ENCODE peak calls at places on chromosomes 6 and 20, in four cellular contexts. A is spleen, E is ovary, U is AG04450. K is an unnamed sample. For H3K9me3, the result is how much of the 10 kb centered on the place peaks cover.

GRCh38 chr6:66340736-66341135 is 633.7 kb upstream of the EYS start:
- DNase-seq in A (no peak), E (no peak), U (no peak), K (no peak)

GRCh38 chr6:27720607-27721580 is 191.3 kb downstream of the OR2B2 start:
- DNase-seq in A (no peak), E (no peak), U (no peak), K (no peak)

GRCh38 chr6:15421945-15422733 is 176.3 kb downstream of the JARID2 start:
- DNase-seq in A (no peak), E (no peak), U (no peak), K (no peak)

GRCh38 chr6:14542670-14543366 is 425.2 kb downstream of the CD83 start:
- DNase-seq in A (peak), E (no peak), U (peak), K (no peak)

GRCh38 chr20:51444472-51444871 is 98.0 kb downstream of the NFATC2 start:
- DNase-seq in A (peak), E (no peak), U (no peak), K (no peak)

GRCh38 chr6:33008944-33009861 is at the start of gene HLA-DOA:
- DNase-seq in A (peak), E (no peak), U (no peak), K (no peak)

GRCh38 chr6:39366875-39367618 is 44.5 kb upstream of the KCNK16 start:
- DNase-seq in A (no peak), E (no peak), U (no peak), K (no peak)

GRCh38 chr6:97866616-97867015 is 583.6 kb upstream of the MMS22L start:
- DNase-seq in A (no peak), E (no peak), U (no peak), K (no peak)

GRCh38 chr6:150967910-150968309 is 102.4 kb downstream of the MTHFD1L start:
- DNase-seq in A (no peak), E (no peak), U (no peak), K (no peak)

GRCh38 chr6:137155830-137156229 is 17.6 kb downstream of the IL22RA2 start:
- DNase-seq in A (no peak), E (no peak), U (no peak), K (no peak)

GRCh38 chr6:11428895-11429294 is 108.7 kb upstream of the TMEM170B start:
- DNase-seq in A (no peak), E (no peak), U (peak), K (no peak)

GRCh38 chr6:33339193-33339592 is 21.6 kb upstream of the ZBTB22 start:
- DNase-seq in A (no peak), E (no peak), U (no peak), K (no peak)

GRCh38 chr6:18507018-18507415 is 119.9 kb downstream of the RNF144B start:
- DNase-seq in A (no peak), E (no peak), U (no peak), K (no peak)

GRCh38 chr6:125753218-125753936 is 3.9 kb downstream of the HEY2 start:
- DNase-seq in A (no peak), E (no peak), U (no peak), K (no peak)

GRCh38 chr20:36091561-36092423 is 62.7 kb upstream of the EPB41L1 start:
- DNase-seq in A (no peak), E (no peak), U (no peak), K (no peak)

GRCh38 chr20:53040678-53041674 is 68.8 kb downstream of the TSHZ2 start:
- DNase-seq in A (no peak), E (peak), U (no peak), K (no peak)

GRCh38 chr20:51331466-51331865 is 211.1 kb downstream of the NFATC2 start:
- DNase-seq in A (peak), E (no peak), U (no peak), K (no peak)

GRCh38 chr6:23414922-23415321 is 711.1 kb upstream of the NRSN1 start:
- DNase-seq in A (no peak), E (no peak), U (no peak), K (no peak)

GRCh38 chr20:41738584-41739193 is 120.5 kb upstream of the CHD6 start:
- DNase-seq in A (no peak), E (no peak), U (no peak), K (no peak)

GRCh38 chr6:143675327-143675900 is 2.4 kb upstream of the PHACTR2 start:
- DNase-seq in A (no peak), E (no peak), U (no peak), K (no peak)

GRCh38 chr6:159974932-159975331 is 6.0 kb downstream of the IGF2R start:
- DNase-seq in A (peak), E (no peak), U (no peak), K (no peak)

GRCh38 chr6:43728586-43728985 is 41.0 kb upstream of the MRPS18A start:
- DNase-seq in A (no peak), E (no peak), U (no peak), K (no peak)

GRCh38 chr20:37999526-38000263 is 33.6 kb downstream of the TTI1 start:
- DNase-seq in A (no peak), E (no peak), U (no peak), K (no peak)

GRCh38 chr20:44683263-44684046 is 31.7 kb upstream of the CCN5 start:
- DNase-seq in A (no peak), E (no peak), U (no peak), K (no peak)

GRCh38 chr6:85111481-85112001 is 338.3 kb upstream of the NT5E start:
- DNase-seq in A (no peak), E (no peak), U (no peak), K (no peak)

GRCh38 chr20:46758929-46759669 is 49.6 kb downstream of the SLC2A10 start:
- DNase-seq in A (no peak), E (no peak), U (no peak), K (no peak)

GRCh38 chr20:49668181-49668877 is 45.3 kb downstream of the B4GALT5 start:
- DNase-seq in A (peak), E (no peak), U (no peak), K (peak)

GRCh38 chr20:49484180-49485140 is 2.0 kb upstream of the KCNB1 start:
- DNase-seq in A (peak), E (peak), U (peak), K (peak)

GRCh38 chr20:46751856-46752255 is 42.4 kb downstream of the SLC2A10 start:
- DNase-seq in A (no peak), E (no peak), U (no peak), K (no peak)

GRCh38 chr6:149185799-149186357 is 131.6 kb upstream of the TAB2 start:
- DNase-seq in A (no peak), E (no peak), U (no peak), K (no peak)
- H3K9me3 ChIP-seq in A (under half), E (under half), U (under half), K (under half)

GRCh38 chr20:32021091-32021490 is 10.9 kb downstream of the CCM2L start:
- DNase-seq in A (no peak), E (no peak), U (no peak), K (no peak)

GRCh38 chr20:32019156-32019510 is 8.9 kb downstream of the CCM2L start:
- DNase-seq in A (no peak), E (no peak), U (no peak), K (no peak)

GRCh38 chr20:32018269-32019155 is 8.3 kb downstream of the CCM2L start:
- DNase-seq in A (peak), E (no peak), U (no peak), K (peak)

GRCh38 chr20:32019563-32020463 is 9.6 kb downstream of the CCM2L start:
- DNase-seq in A (no peak), E (no peak), U (no peak), K (no peak)

GRCh38 chr20:32017711-32018251 is 7.5 kb downstream of the CCM2L start:
- DNase-seq in A (peak), E (no peak), U (no peak), K (peak)
- TF ChIP-seq CTCF in A (peak), E (no peak), U (no peak), K (peak)

GRCh38 chr6:76495909-76496308 is 423.4 kb upstream of the IMPG1 start:
- DNase-seq in A (no peak), E (no peak), U (no peak), K (no peak)
- H3K4me3 ChIP-seq in A (no peak), E (no peak), U (no peak), K (no peak)

DNA sequence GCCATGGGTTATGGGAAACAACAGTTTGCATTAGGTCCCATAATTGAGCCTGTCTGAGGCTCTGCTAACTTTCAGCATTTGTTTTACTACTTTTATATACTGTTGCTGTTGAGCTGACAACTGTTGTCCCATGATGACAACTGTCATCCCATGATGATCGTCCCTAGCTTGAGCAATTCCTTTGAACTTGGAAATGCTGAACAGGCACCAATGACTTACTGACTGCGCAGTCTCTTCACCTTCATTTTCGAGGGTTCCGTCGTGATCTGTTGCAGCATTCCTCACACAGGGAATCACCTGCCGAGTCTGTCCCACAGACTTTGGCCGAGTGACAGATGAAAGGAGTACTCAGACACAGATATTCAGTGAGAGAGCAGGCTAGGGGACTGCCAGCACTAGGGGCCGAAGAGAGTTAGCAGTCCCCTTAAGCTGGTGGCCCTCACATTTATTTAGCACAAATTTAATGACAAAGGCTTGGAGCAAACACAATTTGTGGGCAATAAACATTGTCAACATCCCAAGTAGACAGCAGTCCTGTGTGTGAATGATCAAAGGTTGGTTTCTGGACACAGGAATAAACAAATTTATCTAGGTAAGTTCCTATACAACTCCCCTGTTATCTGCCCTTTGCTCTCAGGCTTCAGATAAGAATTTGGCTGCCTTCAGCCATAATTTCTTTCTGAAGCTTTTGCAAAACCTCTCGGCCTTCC is 10.0 kb upstream of the TBC1D20 start:
- DNase-seq in A (no peak), E (no peak), U (no peak), K (no peak)
- H3K9me3 ChIP-seq in A (under half), E (under half), U (under half), K (under half)

GRCh38 chr20:34560614-34561013 is 2.1 kb downstream of the MAP1LC3A start:
- DNase-seq in A (no peak), E (no peak), U (no peak), K (no peak)

GRCh38 chr20:34561661-34562060 is 3.1 kb downstream of the MAP1LC3A start:
- DNase-seq in A (no peak), E (no peak), U (no peak), K (no peak)

GRCh38 chr20:34560141-34560523 is 1.6 kb downstream of the MAP1LC3A start:
- DNase-seq in A (peak), E (peak), U (no peak), K (no peak)

GRCh38 chr20:34564810-34565209 is 6.3 kb downstream of the MAP1LC3A start:
- DNase-seq in A (peak), E (no peak), U (no peak), K (no peak)

GRCh38 chr20:34562643-34563042 is 4.1 kb downstream of the MAP1LC3A start:
- DNase-seq in A (no peak), E (no peak), U (no peak), K (no peak)
- TF ChIP-seq CTCF in A (peak), E (no peak), U (peak), K (peak)

GRCh38 chr20:62735331-62735821 is 26.7 kb downstream of the NTSR1 start:
- DNase-seq in A (no peak), E (no peak), U (no peak), K (peak)
- H3K4me3 ChIP-seq in A (no peak), E (no peak), U (no peak), K (no peak)

DNA sequence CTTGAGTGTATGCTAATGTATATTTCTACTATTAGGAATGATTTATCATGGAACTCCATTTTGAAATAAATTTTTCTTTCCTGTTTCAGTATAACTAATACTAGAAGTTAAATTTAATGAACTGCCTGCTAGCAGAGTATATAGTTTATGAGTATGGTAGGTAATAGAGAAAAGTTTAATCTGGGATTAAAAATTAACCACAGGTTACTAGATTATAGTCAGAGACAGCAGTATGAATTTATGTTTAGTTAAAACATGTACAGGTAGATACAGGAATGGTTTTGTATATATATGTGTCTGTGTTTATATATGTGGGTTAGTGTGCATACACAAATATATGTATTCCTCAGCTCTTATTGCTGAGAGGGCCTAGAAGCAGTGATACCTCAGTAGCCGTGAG is 32.3 kb downstream of the CD2AP start:
- DNase-seq in A (no peak), E (no peak), U (no peak), K (no peak)
- H3K9me3 ChIP-seq in A (under half), E (under half), U (under half), K (under half)

DNA sequence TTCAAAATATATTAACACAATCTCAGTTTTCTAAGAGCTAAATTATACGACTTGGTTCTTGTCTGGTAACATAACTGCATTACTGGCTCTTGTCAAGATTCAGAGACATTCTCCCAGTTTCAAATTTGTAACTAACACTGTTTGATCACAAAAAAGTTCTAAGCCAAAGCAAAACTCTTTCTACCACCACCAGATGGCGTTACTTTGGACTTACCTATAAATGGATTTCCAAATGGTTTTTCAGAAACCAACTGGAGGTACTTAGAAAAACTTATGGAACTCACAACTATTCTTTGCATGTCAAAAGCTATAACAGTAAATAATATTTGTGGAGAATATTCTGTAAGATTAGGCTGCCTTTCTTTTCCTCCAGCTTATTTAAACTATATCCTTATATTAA is 34.2 kb upstream of the GFRAL start:
- DNase-seq in A (no peak), E (no peak), U (no peak), K (no peak)
- TF ChIP-seq CTCF in A (no peak), E (no peak), U (peak), K (peak)

GRCh38 chr6:112087916-112088315 is 525 bp downstream of the FAM229B start:
- DNase-seq in A (no peak), E (no peak), U (no peak), K (no peak)
- H3K4me3 ChIP-seq in A (peak), E (peak), U (peak), K (peak)

GRCh38 chr20:30598460-30599230 is 658.8 kb upstream of the DEFB115 start:
- DNase-seq in A (no peak), E (no peak), U (no peak), K (no peak)
- H3K9me3 ChIP-seq in A (under half), E (under half), U (half or more), K (under half)

K was measured in upper lobe of right lung.